ENCODE peak calls at places on chromosomes 7 and 10, in eight cellular contexts. H, Y, W, L, N, P, I and K are unnamed samples. For H3K36me3, the result is how much of the 10 kb centered on the place peaks cover.

GRCh38 chr7:136523581-136523980 is 344.9 kb upstream of the CHRM2 start:
- DNase-seq in W (no peak), P (no peak), Y (no peak), L (peak), H (no peak), N (peak), I (no peak), K (no peak)

GRCh38 chr7:157549612-157550299 is 213.0 kb downstream of the DNAJB6 start:
- DNase-seq in W (no peak), P (no peak), L (no peak), N (no peak), Y (no peak), I (no peak), H (no peak), K (no peak)

GRCh38 chr10:3496138-3496537 is 288.9 kb downstream of the KLF6 start:
- DNase-seq in N (no peak), W (no peak), P (no peak), H (no peak), Y (no peak), L (no peak), I (no peak), K (no peak)

GRCh38 chr10:70053212-70053895 is 708 bp downstream of the MACROH2A2 start:
- DNase-seq in L (no peak), I (no peak), H (peak), Y (no peak), W (no peak), P (no peak), N (no peak), K (peak)

GRCh38 chr10:93452143-93452542 is 30.0 kb downstream of the MYOF start:
- DNase-seq in P (no peak), Y (no peak), L (no peak), N (no peak), I (no peak), W (no peak), H (no peak), K (no peak)

GRCh38 chr10:133034092-133034491 is 53.6 kb upstream of the ADGRA1 start:
- DNase-seq in W (no peak), H (no peak), N (no peak), L (no peak), P (no peak), Y (no peak), I (no peak), K (no peak)

GRCh38 chr7:50667789-50668226 is 102.6 kb upstream of the DDC start:
- DNase-seq in L (no peak), I (no peak), Y (no peak), P (peak), H (peak), N (peak), W (peak), K (peak)

GRCh38 chr10:100009793-100010676 is at the start of gene DNMBP:
- DNase-seq in P (peak), L (peak), Y (peak), N (peak), H (peak), I (peak), W (peak), K (peak)

DNA sequence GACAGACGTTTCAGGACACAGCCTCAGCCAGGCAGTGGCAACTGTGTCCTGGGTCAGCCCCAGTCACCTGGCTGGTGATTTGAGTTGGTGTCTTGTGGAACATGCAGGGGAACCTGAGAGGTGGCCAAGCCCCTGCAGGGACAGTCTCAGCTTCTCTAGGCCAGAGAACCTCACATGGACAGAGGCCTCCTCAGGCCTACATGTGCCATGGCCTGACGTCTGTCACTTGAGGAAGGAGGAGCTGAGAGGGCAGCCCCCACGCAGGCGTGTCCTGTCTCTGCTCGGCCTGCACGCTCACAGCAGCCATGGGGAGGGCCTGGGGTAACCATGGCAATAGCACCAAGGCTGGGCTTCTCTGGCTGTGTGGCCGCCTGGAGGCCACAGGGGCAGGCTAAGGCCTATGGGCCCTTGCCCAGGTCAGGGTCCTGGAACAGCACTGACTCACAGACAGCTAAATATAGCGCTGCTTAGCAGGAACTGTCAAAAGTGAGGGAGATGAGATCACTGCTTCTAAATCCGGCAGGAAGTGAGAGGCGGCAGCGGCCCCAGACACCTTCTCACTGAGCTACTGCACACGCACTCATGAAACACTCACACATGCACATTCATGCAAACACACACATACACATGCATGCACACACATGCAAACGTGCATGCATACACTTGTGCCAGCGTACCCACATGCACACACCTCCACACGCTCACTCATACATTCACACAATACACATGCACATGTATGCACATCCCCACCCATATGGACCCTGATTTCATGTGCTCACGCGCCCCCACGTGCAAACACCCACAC is 57.0 kb downstream of the YKT6 start:
- DNase-seq in I (peak), P (peak), H (peak), Y (peak), W (peak), L (peak), N (peak), K (peak)
- H3K27ac ChIP-seq in I (peak), P (no peak), H (peak), Y (peak), W (peak), L (peak), N (peak), K (peak)

DNA sequence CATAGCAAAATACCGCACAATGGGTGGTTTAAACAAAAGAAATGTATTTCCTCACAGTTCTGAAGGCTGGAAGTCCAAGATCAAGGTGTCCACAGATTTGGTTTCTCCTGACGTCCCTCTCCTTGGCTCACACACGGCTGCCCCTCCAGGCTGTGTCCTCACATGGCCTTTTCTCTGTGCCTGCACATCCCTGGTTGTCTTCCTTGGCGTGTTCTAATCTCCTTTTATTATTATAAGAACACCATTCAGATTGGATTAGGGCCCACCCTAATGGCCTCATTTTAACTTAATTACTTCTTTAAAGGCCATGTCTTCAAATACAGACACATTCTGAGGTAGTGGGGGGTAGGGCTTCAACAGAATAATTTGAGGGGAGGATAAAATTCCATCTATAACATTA is 87.9 kb downstream of the FZD1 start:
- DNase-seq in P (no peak), H (no peak), N (no peak), W (no peak), Y (no peak), I (no peak), L (no peak), K (no peak)
- H3K4me3 ChIP-seq in P (no peak), H (no peak), N (no peak), W (no peak), Y (no peak), I (no peak), L (no peak), K (no peak)

DNA sequence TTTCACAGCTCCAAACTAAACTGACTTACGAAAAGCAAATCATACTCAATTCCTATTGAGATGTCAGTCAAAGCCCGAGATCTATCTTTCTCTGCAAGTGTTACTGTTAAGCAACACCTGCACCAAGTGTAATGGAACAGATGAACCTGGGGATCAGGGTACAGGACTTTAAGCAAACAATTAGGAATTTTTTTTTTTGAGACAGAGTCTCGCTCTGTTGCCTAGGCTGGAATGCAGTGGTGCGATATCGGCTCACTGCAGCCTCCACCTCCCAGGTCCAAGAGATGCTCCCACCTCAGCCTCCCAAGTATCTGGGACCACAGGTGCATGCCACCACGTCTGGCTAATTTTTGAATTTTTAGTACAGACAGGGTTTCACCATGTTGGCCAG is 14.9 kb downstream of the YWHAG start:
- DNase-seq in P (no peak), W (no peak), L (no peak), I (no peak), Y (no peak), H (no peak), N (no peak), K (no peak)
- H3K36me3 ChIP-seq in P (under half), W (under half), L (half or more), I (under half), Y (under half), H (half or more), N (under half), K (under half)

DNA sequence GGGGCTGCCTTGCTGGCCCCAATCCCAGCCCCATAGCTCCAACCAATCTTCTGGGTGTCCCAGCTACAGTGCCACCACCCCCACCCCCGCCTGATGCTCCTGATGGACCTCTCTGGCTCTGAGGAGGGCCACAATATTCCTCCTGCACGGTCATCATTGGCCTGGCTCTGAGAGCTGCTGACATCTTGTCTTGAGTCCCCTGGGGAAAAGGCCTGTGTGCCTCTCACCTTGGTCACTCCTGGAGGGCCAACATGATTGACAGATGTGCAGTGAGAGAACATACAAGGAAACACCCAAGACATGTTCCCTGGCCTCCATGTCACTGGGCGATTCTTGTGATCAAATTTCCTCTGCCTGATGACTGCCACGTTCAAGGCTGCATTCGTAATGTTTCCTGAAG is 7.7 kb downstream of the GDF2 start:
- DNase-seq in H (no peak), W (no peak), N (no peak), I (no peak), L (no peak), Y (no peak), P (no peak), K (peak)
- H3K27ac ChIP-seq in H (no peak), W (no peak), N (no peak), I (no peak), L (no peak), Y (no peak), P (no peak), K (no peak)

DNA sequence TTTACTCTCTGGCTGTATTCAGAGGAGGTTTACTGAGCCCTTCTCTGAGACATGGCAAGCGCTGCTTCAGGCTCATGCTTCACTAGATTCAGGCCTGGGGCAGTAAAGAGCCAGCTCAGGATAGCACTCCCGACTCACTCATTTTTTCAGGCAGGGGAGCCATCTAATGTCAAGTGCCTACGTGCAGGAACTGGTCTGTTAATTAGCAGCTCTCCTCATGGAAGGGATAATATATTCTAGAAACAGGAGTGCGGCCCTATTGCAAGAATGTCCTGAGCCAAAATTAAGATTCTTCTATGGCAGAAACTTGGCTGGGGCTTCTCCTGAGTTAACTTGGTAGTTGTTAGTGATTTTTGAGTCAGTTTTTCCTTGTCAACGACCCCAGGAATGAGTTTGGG is 111.3 kb downstream of the EGFR start:
- DNase-seq in W (no peak), N (peak), P (no peak), L (peak), I (no peak), H (no peak), Y (no peak), K (no peak)
- H3K4me3 ChIP-seq in W (peak), N (no peak), P (no peak), L (no peak), I (no peak), H (no peak), Y (no peak), K (no peak)

DNA sequence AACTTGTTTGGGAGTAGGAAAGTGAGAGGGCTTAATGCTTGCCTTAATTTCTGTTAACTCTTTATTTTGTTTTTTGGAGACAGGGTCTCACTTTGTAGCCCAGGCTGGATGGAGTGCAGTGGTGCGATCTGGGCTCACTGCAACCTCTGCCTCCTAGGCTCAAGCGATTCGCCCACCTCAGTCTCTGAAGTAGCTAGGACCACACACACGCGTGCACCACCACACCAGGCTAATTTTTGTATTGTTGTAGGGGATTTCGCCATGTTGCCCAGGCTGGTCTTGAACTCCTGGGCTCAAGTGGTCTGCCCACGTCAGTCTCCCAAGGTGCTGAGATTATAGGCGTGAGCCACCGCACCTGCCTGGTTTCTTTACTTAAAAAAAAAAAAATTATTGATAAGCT is 1.9 kb downstream of the PPP2R2D start:
- DNase-seq in H (no peak), I (no peak), W (no peak), N (no peak), Y (no peak), L (no peak), P (no peak), K (no peak)
- H3K36me3 ChIP-seq in H (under half), I (under half), W (under half), N (under half), Y (under half), L (under half), P (under half), K (under half)